ENCODE peak calls at places on chromosomes 5 and 9, in ten cellular contexts. F is CD8-positive, alpha-beta memory T cell; Z is astrocyte of the cerebellum; P is cerebellar cortex; L is GM13977; J is colonic mucosa; U is naive B cell; T is GDM1; K is tibial nerve; Y is NCI-H524 treated with DMSO at 0.1 percent for 48 hours. M is an unnamed sample.

GRCh38 chr9:112541690-112542089 is 55.1 kb downstream of the KIAA1958 start:
- DNase-seq in Y (no peak), U (no peak), Z (no peak), L (no peak), P (no peak), T (no peak), K (no peak), F (no peak), J (no peak), M (no peak)

GRCh38 chr5:143770430-143770829 is 41.5 kb upstream of the HMHB1 start:
- DNase-seq in F (no peak), J (no peak), K (no peak), U (no peak), Y (no peak), T (no peak), Z (no peak), L (no peak), P (no peak), M (no peak)

GRCh38 chr5:94524841-94525697 is 93.3 kb downstream of the KIAA0825 start:
- DNase-seq in P (peak), K (no peak), Z (peak), F (no peak), U (peak), T (peak), Y (no peak), J (no peak), L (peak), M (peak)

GRCh38 chr5:153676821-153677220 is 186.4 kb downstream of the GRIA1 start:
- DNase-seq in L (no peak), P (no peak), Y (no peak), F (no peak), K (no peak), J (no peak), Z (no peak), U (no peak), T (no peak), M (no peak)

GRCh38 chr5:72179816-72180440 is 72.7 kb downstream of the MAP1B start:
- DNase-seq in L (no peak), Z (no peak), K (no peak), U (no peak), J (no peak), P (peak), Y (no peak), T (no peak), F (no peak), M (no peak)

GRCh38 chr9:104836235-104836634 is 72.3 kb downstream of the NIPSNAP3B start:
- DNase-seq in F (no peak), L (no peak), Z (no peak), P (no peak), Y (peak), T (no peak), J (no peak), U (no peak), K (no peak), M (no peak)

GRCh38 chr5:132050661-132051371 is 9.6 kb upstream of the IL3 start:
- DNase-seq in Y (no peak), J (no peak), F (no peak), K (no peak), T (no peak), P (no peak), Z (no peak), L (no peak), U (no peak), M (no peak)

GRCh38 chr5:173645437-173645807 is 29.0 kb upstream of the BOD1 start:
- DNase-seq in Y (no peak), F (no peak), P (no peak), L (no peak), T (no peak), Z (peak), U (no peak), K (no peak), J (no peak), M (no peak)

GRCh38 chr9:130570200-130570599 is 9.2 kb upstream of the FUBP3 start:
- DNase-seq in Z (no peak), L (no peak), F (no peak), T (no peak), U (no peak), J (no peak), Y (no peak), P (no peak), K (no peak), M (no peak)

GRCh38 chr5:138721979-138722378 is 31.2 kb upstream of the CTNNA1 start:
- DNase-seq in K (no peak), Y (no peak), L (no peak), F (no peak), Z (no peak), P (no peak), U (no peak), J (no peak), T (no peak), M (no peak)

GRCh38 chr5:37955748-37956147 is 115.9 kb upstream of the GDNF start:
- DNase-seq in Z (no peak), F (no peak), U (no peak), P (no peak), T (no peak), K (no peak), L (no peak), J (no peak), Y (no peak), M (no peak)

GRCh38 chr5:22465616-22466015 is 387.5 kb downstream of the CDH12 start:
- DNase-seq in U (no peak), K (no peak), Z (no peak), T (no peak), Y (no peak), F (no peak), L (no peak), P (no peak), J (no peak), M (no peak)

GRCh38 chr5:112264151-112264550 is 154.9 kb downstream of the EPB41L4A start:
- DNase-seq in U (no peak), P (no peak), F (no peak), T (no peak), Y (no peak), L (no peak), J (no peak), K (no peak), Z (no peak), M (no peak)

GRCh38 chr9:129225815-129226214 is 47.8 kb upstream of the IER5L start:
- DNase-seq in T (peak), L (no peak), Z (peak), F (peak), U (no peak), P (no peak), Y (no peak), J (peak), K (peak), M (no peak)

GRCh38 chr5:151288180-151288579 is 15.4 kb downstream of the SLC36A3 start:
- DNase-seq in U (no peak), F (no peak), J (no peak), P (no peak), K (no peak), L (peak), T (no peak), Z (no peak), Y (no peak), M (peak)

M was measured in CD4-positive, CD25-positive, alpha-beta regulatory T cell.